ENCODE peak calls at places on chromosomes 5 and 9, in eight cellular contexts. H is CD8-positive, alpha-beta T cell; K is neuronal stem cell; T is cardiac fibroblast; M is GM12878; L is kidney; E is CD8-positive, alpha-beta memory T cell; N is astrocyte of the spinal cord. Q is an unnamed sample.

GRCh38 chr5:90987711-90988110 is 395.4 kb downstream of the ARRDC3 start:
- DNase-seq in N (no peak), T (no peak), H (no peak), M (no peak), E (no peak), L (no peak), K (no peak), Q (no peak)

GRCh38 chr5:35803221-35803651 is 53.5 kb upstream of the IL7R start:
- DNase-seq in H (no peak), K (peak), E (no peak), M (no peak), T (peak), N (peak), L (no peak), Q (no peak)

GRCh38 chr5:141864371-141865370 is 13.5 kb downstream of the PCDH1 start:
- DNase-seq in M (no peak), N (no peak), E (no peak), H (no peak), T (no peak), K (no peak), L (peak), Q (no peak)

GRCh38 chr5:131550606-131551005 is 84.4 kb downstream of the RAPGEF6 start:
- DNase-seq in T (no peak), K (no peak), L (no peak), M (no peak), N (no peak), H (no peak), E (no peak), Q (no peak)

GRCh38 chr5:69230181-69230580 is 4.5 kb upstream of the CDK7 start:
- DNase-seq in M (no peak), K (no peak), H (no peak), N (no peak), E (no peak), L (no peak), T (no peak), Q (no peak)

GRCh38 chr5:9877473-9877872 is 247.3 kb upstream of the TAS2R1 start:
- DNase-seq in N (no peak), T (no peak), L (no peak), K (no peak), E (no peak), H (no peak), M (no peak), Q (no peak)

GRCh38 chr5:62084391-62084790 is 221.6 kb upstream of the KIF2A start:
- DNase-seq in T (no peak), K (no peak), L (no peak), H (no peak), M (no peak), E (no peak), N (no peak), Q (no peak)

GRCh38 chr9:4389755-4390154 is 89.9 kb upstream of the GLIS3 start:
- DNase-seq in N (no peak), K (no peak), E (no peak), M (no peak), H (no peak), L (no peak), T (peak), Q (no peak)

GRCh38 chr5:53601570-53601969 is 41.1 kb downstream of the NDUFS4 start:
- DNase-seq in T (peak), H (no peak), M (no peak), E (no peak), L (no peak), N (peak), K (no peak), Q (no peak)

GRCh38 chr5:6659941-6660684 is 26.9 kb downstream of the SRD5A1 start:
- DNase-seq in L (no peak), M (peak), T (no peak), N (no peak), H (no peak), E (no peak), K (no peak), Q (peak)

GRCh38 chr5:6398570-6399230 is 20.4 kb upstream of the MED10 start:
- DNase-seq in E (no peak), N (no peak), M (no peak), K (no peak), H (no peak), L (no peak), T (no peak), Q (no peak)

GRCh38 chr5:68646142-68646541 is 430.6 kb downstream of the PIK3R1 start:
- DNase-seq in T (peak), M (no peak), H (no peak), N (no peak), E (no peak), K (no peak), L (no peak), Q (no peak)

GRCh38 chr5:68266457-68266856 is 50.9 kb downstream of the PIK3R1 start:
- DNase-seq in K (no peak), T (peak), E (no peak), H (no peak), L (no peak), M (no peak), N (no peak), Q (no peak)

GRCh38 chr5:36685631-36686147 is 79.3 kb downstream of the SLC1A3 start:
- DNase-seq in K (no peak), T (peak), M (no peak), H (no peak), L (no peak), N (no peak), E (no peak), Q (no peak)

GRCh38 chr9:91089405-91090131 is 272.1 kb downstream of the AUH start:
- DNase-seq in M (no peak), L (no peak), H (no peak), E (no peak), T (peak), K (no peak), N (peak), Q (no peak)

GRCh38 chr5:91357012-91357634 is 26.0 kb downstream of the ARRDC3 start:
- DNase-seq in M (no peak), H (no peak), T (no peak), K (no peak), L (no peak), E (no peak), N (no peak), Q (no peak)

GRCh38 chr9:18824095-18824666 is 208.8 kb downstream of the SAXO1 start:
- DNase-seq in N (no peak), K (no peak), L (no peak), E (no peak), T (peak), M (no peak), H (no peak), Q (no peak)

GRCh38 chr9:112380771-112381181 is 868 bp downstream of the HSDL2 start:
- DNase-seq in H (no peak), K (no peak), L (no peak), M (peak), N (peak), T (peak), E (no peak), Q (no peak)

GRCh38 chr5:142215915-142216681 is 107.5 kb downstream of the NDFIP1 start:
- DNase-seq in T (peak), N (peak), M (no peak), H (no peak), K (no peak), E (no peak), L (peak), Q (no peak)

GRCh38 chr5:73299665-73300435 is 126.9 kb downstream of the TMEM174 start:
- DNase-seq in N (peak), K (peak), M (no peak), T (no peak), H (no peak), L (no peak), E (no peak), Q (no peak)

GRCh38 chr5:149421834-149422233 is 42.7 kb upstream of the IL17B start:
- DNase-seq in M (no peak), E (no peak), K (no peak), T (peak), N (no peak), L (no peak), H (no peak), Q (no peak)

GRCh38 chr9:110123364-110124095 is 84.4 kb downstream of the C9orf152 start:
- DNase-seq in E (no peak), K (no peak), L (no peak), H (no peak), M (no peak), N (peak), T (peak), Q (no peak)

DNA sequence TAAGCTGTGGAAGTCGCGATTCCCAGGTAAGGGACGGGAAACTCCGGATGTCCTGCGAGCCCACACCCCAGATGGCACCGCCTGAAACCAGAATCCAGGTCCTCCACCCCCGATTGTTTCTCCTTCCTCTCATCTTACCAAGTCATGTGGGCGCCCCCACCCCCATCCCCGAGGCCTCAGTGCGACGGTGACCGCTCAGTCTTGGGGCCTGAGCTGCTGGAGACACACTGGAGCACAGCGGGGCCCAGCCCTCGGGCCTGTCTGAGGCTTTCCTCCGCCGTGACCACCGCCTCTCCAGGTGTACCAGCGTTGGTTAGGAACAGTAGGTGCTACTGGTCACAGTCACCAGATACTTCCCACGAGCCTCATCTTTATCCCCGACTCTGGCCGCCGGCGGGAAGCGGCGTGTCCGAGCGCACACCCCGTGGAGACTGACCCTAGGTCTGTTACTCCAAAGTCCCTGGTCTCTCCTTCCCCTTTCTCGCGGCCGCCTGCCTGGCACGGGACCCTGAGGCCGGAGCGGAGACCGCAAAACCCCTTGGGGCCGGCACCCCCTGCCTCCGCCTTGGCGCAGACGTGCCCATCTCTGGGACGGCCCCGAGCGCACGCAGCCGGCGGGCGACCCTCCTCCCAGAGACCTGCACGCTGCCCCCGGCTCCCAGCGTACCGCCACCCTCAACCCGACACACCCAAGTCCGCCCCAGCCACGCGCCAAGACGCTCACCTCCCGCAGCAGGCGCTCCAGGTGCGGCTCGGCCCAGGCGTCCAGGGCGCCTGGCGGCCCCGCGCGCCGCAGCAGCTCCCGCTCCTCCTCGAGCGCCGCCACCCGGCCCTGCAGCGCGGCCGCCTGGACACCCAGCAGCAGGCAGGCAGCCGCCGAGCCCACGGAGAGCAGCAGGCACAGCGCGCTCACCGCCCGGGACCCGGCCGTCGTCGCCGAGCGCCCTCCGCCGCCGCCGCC is 733 bp downstream of the COL23A1 start:
- DNase-seq in K (peak), E (no peak), M (no peak), L (peak), T (peak), N (no peak), H (no peak), Q (no peak)
- H3K4me3 ChIP-seq in K (peak), E (no peak), M (no peak), L (no peak), T (no peak), N (no peak), H (no peak), Q (no peak)

GRCh38 chr9:8408575-8409190 is 609.1 kb upstream of the DMAC1 start:
- DNase-seq in T (no peak), M (no peak), N (no peak), K (no peak), E (no peak), L (no peak), H (no peak), Q (no peak)
- H3K4me3 ChIP-seq in T (no peak), M (no peak), N (no peak), K (no peak), E (no peak), L (no peak), H (no peak), Q (no peak)

GRCh38 chr9:73132034-73132776 is 19.5 kb upstream of the ANXA1 start:
- DNase-seq in T (peak), K (peak), N (peak), H (peak), L (peak), M (peak), E (peak), Q (peak)
- H3K4me3 ChIP-seq in T (peak), K (no peak), N (peak), H (peak), L (peak), M (peak), E (peak), Q (peak)

DNA sequence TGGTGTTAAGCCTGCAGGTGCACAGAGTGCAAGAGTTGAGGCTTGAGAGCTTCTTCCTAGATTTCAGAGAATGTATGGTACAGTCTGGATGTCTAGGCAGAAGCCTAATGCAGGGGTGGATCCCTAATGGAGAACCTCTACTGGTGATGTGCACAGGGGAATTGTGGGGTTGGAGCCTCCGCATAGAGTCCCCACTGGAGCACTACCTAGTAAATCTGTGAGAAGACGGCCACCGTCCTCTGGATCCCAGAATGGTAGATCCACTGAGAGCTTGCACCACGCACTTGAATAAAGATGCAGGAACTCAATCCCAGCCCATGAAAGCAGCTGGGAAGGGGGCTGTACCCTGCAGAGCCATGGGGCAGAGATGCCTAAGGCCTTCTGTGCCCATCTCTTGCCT is 699.4 kb upstream of the FAM174A start:
- DNase-seq in E (no peak), M (no peak), N (no peak), K (no peak), L (peak), T (no peak), H (no peak), Q (no peak)
- H3K4me3 ChIP-seq in E (no peak), M (no peak), N (no peak), K (no peak), L (no peak), T (no peak), H (no peak), Q (no peak)

GRCh38 chr5:160133918-160134304 is 14.7 kb upstream of the PWWP2A start:
- DNase-seq in H (no peak), M (no peak), L (no peak), E (no peak), N (peak), T (no peak), K (no peak), Q (no peak)
- H3K4me3 ChIP-seq in H (no peak), M (no peak), L (no peak), E (no peak), N (no peak), T (no peak), K (no peak), Q (no peak)

DNA sequence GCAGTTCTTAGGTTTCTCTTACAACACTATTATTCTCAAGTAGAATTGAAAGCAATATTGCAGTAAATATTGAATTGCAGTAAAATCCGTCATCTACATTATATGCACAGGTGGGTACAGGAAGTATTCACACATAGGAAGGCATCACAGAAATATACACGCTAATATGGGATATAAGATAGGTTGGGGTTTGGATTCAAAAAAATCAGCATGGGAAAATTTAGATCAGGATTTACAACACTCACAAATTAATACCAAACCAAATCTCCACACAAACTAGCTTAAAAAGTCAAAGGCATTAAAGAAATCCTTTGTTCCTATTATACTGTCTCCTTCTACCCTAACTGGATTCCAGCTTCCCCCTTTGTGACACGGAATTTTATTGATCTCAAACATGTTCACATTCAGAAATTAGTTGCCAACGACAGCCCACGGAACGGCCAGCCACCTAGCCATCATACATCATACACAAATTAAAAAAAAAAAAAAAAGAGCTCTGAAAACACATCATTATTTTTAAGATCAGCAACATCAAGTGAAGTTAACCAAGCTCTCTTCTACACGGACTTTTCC is 2.2 kb downstream of the NR6A1 start:
- DNase-seq in E (no peak), K (no peak), H (no peak), N (no peak), M (no peak), T (no peak), L (no peak), Q (no peak)
- H3K4me3 ChIP-seq in E (no peak), K (peak), H (no peak), N (no peak), M (peak), T (no peak), L (peak), Q (peak)

DNA sequence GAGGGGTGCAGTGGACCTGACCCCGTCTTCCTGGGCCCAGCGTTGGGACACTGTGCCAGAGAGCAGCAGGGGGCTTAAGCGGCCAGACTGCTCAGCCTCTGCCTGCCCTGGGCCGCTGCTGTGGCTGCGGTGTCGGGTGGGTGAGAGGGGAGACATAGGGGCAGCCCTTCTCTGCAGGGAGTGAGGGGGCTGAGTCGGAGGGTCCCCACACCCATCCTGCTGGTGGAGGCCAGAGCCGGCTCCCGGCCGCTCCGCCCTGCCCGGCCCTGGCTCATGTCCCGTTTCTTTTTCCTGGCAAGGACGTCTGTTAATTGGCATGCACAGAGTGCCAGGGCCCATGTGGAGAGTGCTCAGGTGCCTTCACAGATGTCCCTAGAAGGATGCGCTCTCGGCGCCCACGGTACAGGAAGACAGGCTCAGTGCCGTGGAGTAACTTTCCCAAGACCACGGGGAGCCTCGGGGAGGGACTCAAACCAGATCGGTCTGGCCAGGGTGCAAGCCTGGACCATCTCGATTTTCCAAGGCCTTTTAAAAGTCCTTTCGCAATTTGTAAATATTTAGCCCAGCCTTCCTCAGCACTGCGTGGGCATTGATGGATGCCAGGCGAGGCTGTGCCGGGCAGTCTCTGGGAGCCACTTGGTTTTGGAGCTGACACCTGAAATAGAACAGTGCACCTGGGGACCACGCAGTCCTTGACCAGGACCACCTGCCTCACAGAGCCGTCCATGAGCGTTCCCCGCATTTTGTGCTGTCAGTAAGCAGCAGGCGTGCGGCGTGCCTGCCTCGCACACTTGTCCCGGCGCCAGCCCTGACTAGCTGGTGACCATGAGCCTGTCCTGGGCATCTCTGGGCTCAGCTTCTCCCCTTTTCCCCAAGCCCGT is 60.9 kb downstream of the RXRA start:
- DNase-seq in E (no peak), N (no peak), K (no peak), L (no peak), H (no peak), T (no peak), M (no peak), Q (no peak)
- H3K4me3 ChIP-seq in E (no peak), N (no peak), K (no peak), L (no peak), H (no peak), T (no peak), M (no peak), Q (no peak)

GRCh38 chr9:128094166-128094949 is 26.3 kb downstream of the SLC25A25 start:
- DNase-seq in H (peak), E (peak), N (peak), T (peak), M (no peak), K (peak), L (peak), Q (peak)
- H3K4me3 ChIP-seq in H (no peak), E (no peak), N (peak), T (peak), M (no peak), K (no peak), L (no peak), Q (no peak)

GRCh38 chr9:117744856-117745389 is 40.7 kb downstream of the TLR4 start:
- DNase-seq in K (peak), H (no peak), E (no peak), N (peak), L (no peak), M (no peak), T (peak), Q (no peak)
- H3K4me3 ChIP-seq in K (no peak), H (no peak), E (no peak), N (peak), L (no peak), M (no peak), T (peak), Q (no peak)